ENCODE peak calls at places on chromosomes 1 and 21, in five cellular contexts. T, I, A, N and W are unnamed samples.

GRCh38 chr1:197614916-197615692 is 160.2 kb downstream of the DENND1B start:
- DNase-seq in N (no peak), T (no peak), A (peak; percentile 15), I (no peak), W (peak; percentile 23)

GRCh38 chr1:209755926-209756607 is at the start of gene TRAF3IP3:
- DNase-seq in N (no peak), A (no peak), T (no peak), I (no peak), W (peak; percentile 37)

GRCh38 chr1:33306561-33307493 is 14.1 kb downstream of the A3GALT2 start:
- DNase-seq in N (peak; percentile 43), I (peak; percentile 49), T (no peak), A (no peak), W (no peak)

GRCh38 chr1:232130815-232131474 is 499.0 kb downstream of the SIPA1L2 start:
- DNase-seq in T (no peak), A (no peak), I (no peak), N (no peak), W (no peak)

GRCh38 chr1:210448293-210448892 is 119.7 kb downstream of the HHAT start:
- DNase-seq in A (peak; percentile 30), N (no peak), T (no peak), I (no peak), W (no peak)

GRCh38 chr1:7393141-7393540 is 378.0 kb upstream of the VAMP3 start:
- DNase-seq in N (no peak), A (no peak), T (no peak), I (no peak), W (no peak)

GRCh38 chr1:27872059-27872801 is at the start of gene THEMIS2:
- DNase-seq in T (peak; percentile 75), A (no peak), I (peak; percentile 37), N (peak; percentile 82), W (no peak)

GRCh38 chr1:218494449-218494852 is 149.3 kb downstream of the TGFB2 start:
- DNase-seq in A (no peak), N (no peak), I (no peak), T (no peak), W (no peak)

GRCh38 chr1:60937720-60938119 is 144.6 kb upstream of the NFIA start:
- DNase-seq in N (no peak), I (no peak), A (no peak), T (no peak), W (no peak)

GRCh38 chr1:152185544-152186391 is 26.7 kb upstream of the RPTN start:
- DNase-seq in I (no peak), N (no peak), A (peak; percentile 26), T (no peak), W (no peak)

GRCh38 chr1:162631546-162632233 is 574 bp upstream of the DDR2 start:
- DNase-seq in N (no peak), T (peak; percentile 27), A (peak; percentile 57), I (peak; percentile 51), W (peak; percentile 79)

GRCh38 chr1:153932071-153932592 is 9.4 kb upstream of the GATAD2B start:
- DNase-seq in A (no peak), I (peak; percentile 0), T (no peak), N (no peak), W (no peak)

GRCh38 chr1:89279011-89279466 is 6.4 kb upstream of the GBP5 start:
- DNase-seq in A (no peak), T (no peak), I (no peak), N (no peak), W (no peak)

GRCh38 chr1:32316906-32317282 is 19.1 kb downstream of the MARCKSL1 start:
- DNase-seq in N (no peak), A (no peak), T (no peak), I (no peak), W (no peak)

GRCh38 chr21:45974073-45975016 is 7.2 kb upstream of the COL6A1 start:
- DNase-seq in A (no peak), T (peak; percentile 70), N (peak; percentile 47), I (peak; percentile 71), W (peak; percentile 69)

GRCh38 chr1:212814989-212815388 is 23.3 kb downstream of the TATDN3 start:
- DNase-seq in N (no peak), T (no peak), I (no peak), A (no peak), W (no peak)

GRCh38 chr1:220326578-220326977 is 54.3 kb upstream of the RAB3GAP2 start:
- DNase-seq in A (no peak), N (no peak), T (no peak), I (no peak), W (no peak)

GRCh38 chr1:165235158-165235776 is 121.2 kb downstream of the LMX1A start:
- DNase-seq in T (no peak), A (no peak), N (no peak), I (no peak), W (no peak)

GRCh38 chr21:45496151-45496967 is 45.9 kb downstream of the SLC19A1 start:
- DNase-seq in T (no peak), N (peak; percentile 31), A (no peak), I (no peak), W (peak; percentile 55)

GRCh38 chr1:212466913-212467650 is 34.4 kb downstream of the NENF start:
- DNase-seq in T (no peak), A (no peak), I (no peak), N (no peak), W (no peak)

GRCh38 chr1:53343831-53344668 is 16.2 kb upstream of the LRP8 start:
- DNase-seq in A (no peak), T (no peak), I (no peak), N (peak; percentile 27), W (no peak)

GRCh38 chr1:14976260-14976659 is 177.3 kb upstream of the TMEM51 start:
- DNase-seq in I (no peak), T (no peak), A (no peak), N (no peak), W (no peak)

GRCh38 chr1:43996733-43997115 is 5.3 kb downstream of the CCDC24 start:
- DNase-seq in A (no peak), N (no peak), T (no peak), I (no peak), W (no peak)

GRCh38 chr1:85268801-85269585 is 7.4 kb downstream of the BCL10 start:
- DNase-seq in N (no peak), A (no peak), I (no peak), T (no peak), W (no peak)

GRCh38 chr1:228904222-228904621 is 168.9 kb downstream of the RHOU start:
- DNase-seq in I (no peak), N (no peak), A (no peak), T (no peak), W (no peak)

GRCh38 chr1:63746129-63746864 is 27.5 kb upstream of the ROR1 start:
- DNase-seq in N (peak; percentile 42), I (no peak), T (no peak), A (peak; percentile 39), W (no peak)

GRCh38 chr1:40478276-40478675 is 1.2 kb downstream of the ZFP69 start:
- DNase-seq in T (no peak), N (no peak), I (no peak), A (no peak), W (no peak)

GRCh38 chr1:177122461-177122860 is 42.1 kb downstream of the ASTN1 start:
- DNase-seq in T (no peak), I (no peak), A (no peak), N (no peak), W (no peak)

GRCh38 chr1:30145723-30146263 is 577.6 kb downstream of the MATN1 start:
- DNase-seq in T (no peak), N (no peak), I (no peak), A (no peak), W (no peak)

GRCh38 chr1:18965206-18966173 is 9.0 kb upstream of the IFFO2 start:
- DNase-seq in I (no peak), T (no peak), N (no peak), A (no peak), W (peak; percentile 41)

GRCh38 chr1:221683681-221684080 is 58.2 kb downstream of the DUSP10 start:
- DNase-seq in I (no peak), A (no peak), T (no peak), N (no peak), W (no peak)

DNA sequence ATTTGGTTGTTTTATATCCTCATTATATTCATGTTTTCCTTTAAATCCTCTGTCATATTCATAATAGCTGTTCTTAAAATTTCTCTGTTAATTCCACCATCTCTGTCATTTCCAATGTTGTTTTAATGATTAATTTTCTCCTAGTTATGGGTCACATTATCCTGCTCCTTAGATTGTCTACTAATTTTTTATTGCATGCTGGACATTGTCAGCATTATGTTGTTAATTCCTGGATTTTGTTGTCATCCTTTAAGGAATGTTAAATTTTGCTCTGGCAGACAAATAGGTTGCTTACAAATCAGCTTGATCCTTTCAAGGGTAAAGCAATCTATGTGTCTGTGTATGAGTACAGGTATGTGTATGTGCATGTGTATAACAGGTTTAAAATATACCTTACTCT is 393.8 kb upstream of the POU3F1 start:
- DNase-seq in A (no peak), T (no peak), I (no peak), N (no peak), W (no peak)
- TF ChIP-seq CTCF in A (no peak), T (no peak), I (no peak), N (no peak), W (no peak)

GRCh38 chr1:227540170-227541098 is 22.9 kb upstream of the ZNF678 start:
- DNase-seq in N (no peak), I (no peak), T (no peak), A (no peak), W (no peak)

GRCh38 chr1:227542153-227543120 is 20.9 kb upstream of the ZNF678 start:
- DNase-seq in I (peak; percentile 83), A (peak; percentile 33), T (peak; percentile 90), N (peak; percentile 83), W (peak; percentile 87)

GRCh38 chr1:227543283-227544066 is 19.9 kb upstream of the ZNF678 start:
- DNase-seq in N (no peak), T (no peak), I (no peak), A (no peak), W (no peak)

GRCh38 chr1:227541129-227541528 is 22.2 kb upstream of the ZNF678 start:
- DNase-seq in T (no peak), N (peak; percentile 39), A (no peak), I (peak; percentile 9), W (no peak)

GRCh38 chr1:227541796-227542152 is 21.6 kb upstream of the ZNF678 start:
- DNase-seq in I (no peak), N (no peak), A (no peak), T (no peak), W (no peak)
- H3K27ac ChIP-seq in I (peak overlapping the region; percentile 68), N (peak overlapping the region; percentile 83), A (no peak overlapping the region), T (peak overlapping the region; percentile 73), W (peak overlapping the region; percentile 63)

GRCh38 chr1:161054805-161055204 is 9.0 kb upstream of the USF1 start:
- DNase-seq in I (no peak), T (no peak), A (no peak), N (no peak), W (no peak)
- TF ChIP-seq CTCF in I (no peak), T (no peak), A (peak; percentile 9), N (no peak), W (no peak)

GRCh38 chr1:172399369-172400072 is 21.0 kb upstream of the C1orf105 start:
- DNase-seq in A (peak; percentile 70), I (peak; percentile 73), N (peak; percentile 54), T (peak; percentile 34), W (peak; percentile 76)
- H3K27ac ChIP-seq in A (no peak overlapping the region), I (peak overlapping the region; percentile 78), N (peak overlapping the region; percentile 84), T (peak overlapping the region; percentile 80), W (peak overlapping the region; percentile 74)

DNA sequence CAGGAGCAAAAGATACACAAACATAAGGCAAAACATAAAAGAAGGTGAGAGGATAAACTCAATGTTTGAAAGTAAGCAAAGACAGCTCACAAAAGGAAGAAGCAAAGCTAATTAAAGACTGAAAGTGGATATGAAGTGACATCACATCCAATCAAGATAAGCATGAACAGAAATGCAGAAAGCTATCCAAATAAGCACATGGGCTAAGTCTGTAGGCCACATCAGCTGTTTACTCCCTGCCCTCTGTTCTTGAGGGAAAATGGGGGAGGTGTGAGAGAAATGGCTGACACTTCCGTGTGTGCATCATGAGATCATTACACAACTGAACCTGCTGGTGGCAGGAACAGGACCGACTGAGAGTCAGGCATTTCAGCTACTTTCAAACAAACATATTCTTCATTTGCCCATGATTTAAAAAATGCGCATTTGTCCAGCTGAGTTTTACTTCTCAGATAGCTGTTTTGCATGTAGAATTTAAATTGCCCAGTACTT is 27.3 kb upstream of the MAN1A2 start:
- DNase-seq in N (no peak), A (peak; percentile 41), I (peak; percentile 30), T (no peak), W (no peak)
- TF ChIP-seq CTCF in N (no peak), A (no peak), I (no peak), T (no peak), W (no peak)